ENCODE peak calls at places on chromosomes 2 and 18, in nine cellular contexts. U, R, P, A, T, M, O, W and B are unnamed samples. For H3K4me1, the result is how much of the 10 kb centered on the place peaks cover.

GRCh38 chr18:28712172-28712571 is 535.2 kb upstream of the CDH2 start:
- DNase-seq in U (no peak), R (no peak), P (no peak), A (no peak), T (no peak), M (no peak), O (no peak), W (no peak), B (no peak)

GRCh38 chr2:149765636-149766035 is 178.1 kb upstream of the MMADHC start:
- DNase-seq in U (no peak), R (no peak), P (no peak), A (no peak), T (no peak), M (no peak), O (no peak), W (no peak), B (no peak)

GRCh38 chr18:3919396-3920061 is 469.6 kb downstream of the TGIF1 start:
- DNase-seq in U (no peak), R (no peak), P (no peak), A (peak), T (no peak), M (no peak), O (no peak), W (no peak), B (no peak)

GRCh38 chr2:104577143-104577542 is 276.8 kb upstream of the POU3F3 start:
- DNase-seq in U (no peak), R (no peak), P (no peak), A (no peak), T (no peak), M (no peak), O (no peak), W (no peak), B (no peak)

GRCh38 chr2:42128731-42129486 is 40.2 kb upstream of the EML4 start:
- DNase-seq in U (no peak), R (peak), P (no peak), A (no peak), T (no peak), M (peak), O (no peak), W (no peak), B (no peak)

GRCh38 chr2:42048318-42049251 is 764 bp downstream of the PKDCC start:
- DNase-seq in U (peak), R (peak), P (no peak), A (no peak), T (no peak), M (peak), O (peak), W (no peak), B (no peak)

GRCh38 chr18:58313491-58314032 is 269.5 kb downstream of the NEDD4L start:
- DNase-seq in U (no peak), R (no peak), P (no peak), A (no peak), T (no peak), M (peak), O (no peak), W (no peak), B (peak)

GRCh38 chr2:164447660-164448059 is 173.6 kb downstream of the GRB14 start:
- DNase-seq in U (no peak), R (no peak), P (no peak), A (no peak), T (no peak), M (no peak), O (no peak), W (no peak), B (no peak)

GRCh38 chr2:48080534-48081316 is 174.4 kb upstream of the FBXO11 start:
- DNase-seq in U (no peak), R (no peak), P (no peak), A (no peak), T (no peak), M (no peak), O (no peak), W (no peak), B (no peak)

GRCh38 chr2:60309326-60309725 is 244.1 kb downstream of the BCL11A start:
- DNase-seq in U (no peak), R (no peak), P (no peak), A (no peak), T (no peak), M (no peak), O (no peak), W (no peak), B (no peak)

GRCh38 chr18:54945726-54946125 is 13.5 kb downstream of the CCDC68 start:
- DNase-seq in U (no peak), R (no peak), P (no peak), A (no peak), T (no peak), M (no peak), O (no peak), W (no peak), B (no peak)

GRCh38 chr2:48249631-48250473 is 280.1 kb upstream of the STON1 start:
- DNase-seq in U (no peak), R (peak), P (no peak), A (no peak), T (no peak), M (no peak), O (peak), W (no peak), B (no peak)

GRCh38 chr18:36066001-36066400 is 1.4 kb downstream of the RPRD1A start:
- DNase-seq in U (no peak), R (peak), P (no peak), A (no peak), T (no peak), M (no peak), O (no peak), W (no peak), B (no peak)

GRCh38 chr2:231716641-231717280 is 8.4 kb downstream of the PTMA start:
- DNase-seq in U (no peak), R (peak), P (no peak), A (no peak), T (no peak), M (no peak), O (no peak), W (no peak), B (peak)

GRCh38 chr2:179107737-179108136 is 57.8 kb upstream of the CCDC141 start:
- DNase-seq in U (no peak), R (peak), P (no peak), A (no peak), T (no peak), M (peak), O (no peak), W (no peak), B (no peak)

GRCh38 chr18:55097406-55098170 is 138.3 kb upstream of the CCDC68 start:
- DNase-seq in U (no peak), R (no peak), P (no peak), A (no peak), T (no peak), M (no peak), O (no peak), W (no peak), B (no peak)

GRCh38 chr2:132521321-132521720 is 104.7 kb downstream of the GPR39 start:
- DNase-seq in U (no peak), R (peak), P (no peak), A (no peak), T (no peak), M (no peak), O (no peak), W (no peak), B (no peak)

GRCh38 chr2:85078536-85078935 is 54.7 kb upstream of the TCF7L1 start:
- DNase-seq in U (no peak), R (no peak), P (no peak), A (no peak), T (no peak), M (no peak), O (no peak), W (no peak), B (no peak)

GRCh38 chr2:235378261-235378660 is 115.6 kb upstream of the AGAP1 start:
- DNase-seq in U (no peak), R (peak), P (no peak), A (no peak), T (no peak), M (peak), O (no peak), W (no peak), B (peak)

GRCh38 chr2:135063210-135063609 is 11.1 kb downstream of the RAB3GAP1 start:
- DNase-seq in U (no peak), R (no peak), P (no peak), A (no peak), T (no peak), M (no peak), O (no peak), W (no peak), B (no peak)

GRCh38 chr18:60047556-60047955 is 147.8 kb downstream of the PMAIP1 start:
- DNase-seq in U (no peak), R (no peak), P (no peak), A (no peak), T (no peak), M (no peak), O (no peak), W (no peak), B (no peak)

GRCh38 chr18:66729459-66730239 is 125.8 kb upstream of the CDH19 start:
- DNase-seq in U (no peak), R (no peak), P (no peak), A (no peak), T (no peak), M (no peak), O (no peak), W (no peak), B (no peak)

GRCh38 chr2:236745420-236746210 is 176.0 kb downstream of the ACKR3 start:
- DNase-seq in U (no peak), R (peak), P (peak), A (no peak), T (peak), M (no peak), O (peak), W (no peak), B (no peak)

GRCh38 chr2:32384529-32384928 is 27.7 kb downstream of the BIRC6 start:
- DNase-seq in U (no peak), R (peak), P (no peak), A (no peak), T (no peak), M (no peak), O (no peak), W (no peak), B (no peak)

GRCh38 chr2:196329959-196330358 is 158.6 kb upstream of the STK17B start:
- DNase-seq in U (no peak), R (no peak), P (no peak), A (no peak), T (no peak), M (no peak), O (no peak), W (no peak), B (no peak)

GRCh38 chr18:4599312-4599711 is 144.2 kb upstream of the DLGAP1 start:
- DNase-seq in U (no peak), R (no peak), P (no peak), A (no peak), T (no peak), M (no peak), O (no peak), W (no peak), B (no peak)

GRCh38 chr2:114684404-114684803 is 242.0 kb downstream of the DPP10 start:
- DNase-seq in U (no peak), R (no peak), P (no peak), A (no peak), T (no peak), M (no peak), O (no peak), W (no peak), B (no peak)

GRCh38 chr2:218216336-218216673 is 684 bp upstream of the ARPC2 start:
- DNase-seq in U (no peak), R (no peak), P (no peak), A (peak), T (no peak), M (no peak), O (no peak), W (no peak), B (peak)

GRCh38 chr2:11773111-11773510 is 26.7 kb downstream of the LPIN1 start:
- DNase-seq in U (no peak), R (no peak), P (no peak), A (no peak), T (no peak), M (no peak), O (no peak), W (no peak), B (no peak)

GRCh38 chr18:7897119-7897518 is 330.0 kb downstream of the PTPRM start:
- DNase-seq in U (no peak), R (no peak), P (no peak), A (no peak), T (no peak), M (no peak), O (peak), W (no peak), B (no peak)
- H3K4me1 ChIP-seq in U (under half), R (under half), P (under half), A (under half), T (half or more), M (under half), O (under half), W (under half), B (under half)

GRCh38 chr2:180122874-180123273 is 115.8 kb upstream of the CWC22 start:
- DNase-seq in U (no peak), R (peak), P (no peak), A (no peak), T (no peak), M (no peak), O (no peak), W (no peak), B (no peak)
- H3K27ac ChIP-seq in U (no peak), R (no peak), P (no peak), A (no peak), T (no peak), M (no peak), O (no peak), W (no peak), B (no peak)

GRCh38 chr18:48833701-48834394 is 116.9 kb downstream of the SMAD7 start:
- DNase-seq in U (no peak), R (peak), P (no peak), A (no peak), T (no peak), M (no peak), O (peak), W (no peak), B (no peak)
- H3K4me1 ChIP-seq in U (under half), R (under half), P (under half), A (under half), T (half or more), M (under half), O (half or more), W (half or more), B (under half)

GRCh38 chr2:43129254-43129653 is 97.2 kb downstream of the ZFP36L2 start:
- DNase-seq in U (no peak), R (no peak), P (peak), A (no peak), T (no peak), M (no peak), O (no peak), W (no peak), B (no peak)

GRCh38 chr2:43131890-43132522 is 94.4 kb downstream of the ZFP36L2 start:
- DNase-seq in U (no peak), R (no peak), P (peak), A (no peak), T (no peak), M (no peak), O (no peak), W (no peak), B (no peak)

GRCh38 chr2:43129676-43130547 is 96.5 kb downstream of the ZFP36L2 start:
- DNase-seq in U (no peak), R (peak), P (peak), A (no peak), T (no peak), M (no peak), O (peak), W (no peak), B (peak)

GRCh38 chr2:43131051-43131889 is 95.1 kb downstream of the ZFP36L2 start:
- DNase-seq in U (peak), R (peak), P (peak), A (peak), T (peak), M (peak), O (peak), W (peak), B (peak)

GRCh38 chr2:43130548-43130875 is 95.9 kb downstream of the ZFP36L2 start:
- DNase-seq in U (no peak), R (no peak), P (peak), A (no peak), T (no peak), M (no peak), O (no peak), W (no peak), B (peak)
- H3K27ac ChIP-seq in U (no peak), R (no peak), P (peak), A (peak), T (peak), M (peak), O (peak), W (peak), B (no peak)

GRCh38 chr2:63050916-63051794 is 525 bp downstream of the OTX1 start:
- DNase-seq in U (peak), R (no peak), P (no peak), A (no peak), T (no peak), M (no peak), O (no peak), W (no peak), B (peak)

GRCh38 chr2:63052411-63053234 is 2.0 kb downstream of the OTX1 start:
- DNase-seq in U (no peak), R (no peak), P (no peak), A (no peak), T (no peak), M (no peak), O (no peak), W (no peak), B (peak)

GRCh38 chr2:63050186-63050915 is at the start of gene OTX1:
- DNase-seq in U (peak), R (peak), P (peak), A (no peak), T (peak), M (peak), O (no peak), W (no peak), B (peak)

GRCh38 chr2:63053235-63053888 is 2.7 kb downstream of the OTX1 start:
- DNase-seq in U (no peak), R (no peak), P (no peak), A (no peak), T (no peak), M (no peak), O (no peak), W (no peak), B (no peak)

GRCh38 chr2:63051795-63052333 is 1.2 kb downstream of the OTX1 start:
- DNase-seq in U (no peak), R (no peak), P (no peak), A (no peak), T (no peak), M (no peak), O (no peak), W (no peak), B (no peak)
- H3K4me1 ChIP-seq in U (under half), R (under half), P (under half), A (under half), T (under half), M (under half), O (half or more), W (half or more), B (under half)

GRCh38 chr2:46056541-46056940 is 240.7 kb upstream of the EPAS1 start:
- DNase-seq in U (no peak), R (peak), P (no peak), A (no peak), T (no peak), M (no peak), O (no peak), W (no peak), B (no peak)
- H3K27ac ChIP-seq in U (no peak), R (no peak), P (no peak), A (no peak), T (no peak), M (no peak), O (no peak), W (no peak), B (no peak)

GRCh38 chr2:109521233-109521632 is 92.5 kb downstream of the SEPTIN10 start:
- DNase-seq in U (no peak), R (no peak), P (no peak), A (no peak), T (no peak), M (no peak), O (no peak), W (no peak), B (no peak)
- H3K4me1 ChIP-seq in U (under half), R (under half), P (under half), A (under half), T (under half), M (under half), O (under half), W (under half), B (under half)

DNA sequence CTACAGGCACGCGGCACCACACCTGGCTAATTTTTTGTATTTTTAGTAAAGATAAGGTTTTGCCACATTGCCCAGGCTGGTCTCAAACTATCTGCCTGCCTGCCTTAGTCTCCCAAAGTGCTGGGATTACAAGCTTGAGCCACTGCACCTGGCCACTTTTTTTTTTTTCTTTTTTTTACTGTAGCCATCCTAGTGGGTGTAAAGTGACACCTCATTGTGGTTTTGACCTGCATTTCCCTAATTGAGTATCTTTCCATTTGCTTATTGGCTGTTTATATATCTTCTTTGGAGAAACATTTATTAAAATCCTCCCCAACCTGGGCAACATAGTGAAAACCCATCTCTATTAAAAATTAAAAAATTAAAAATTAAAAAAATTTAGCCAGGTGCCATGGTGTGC is 12.0 kb downstream of the PCBP1 start:
- DNase-seq in U (no peak), R (no peak), P (no peak), A (no peak), T (no peak), M (no peak), O (no peak), W (no peak), B (no peak)
- H3K27ac ChIP-seq in U (no peak), R (no peak), P (no peak), A (no peak), T (no peak), M (no peak), O (no peak), W (no peak), B (no peak)